ENCODE peak calls at places on chromosomes 16 and 17, in seven cellular contexts. One of them, this sample, is unnamed.

GRCh38 chr17:74807376-74807775 is 31.2 kb upstream of the NAT9 start:
- DNase-seq in thoracic aorta: no peak
- DNase-seq in Peyer's patch: no peak
- DNase-seq in cardiac fibroblast: no peak
- DNase-seq in Daoy: no peak
- DNase-seq in pons: no peak
- DNase-seq in GM19239: no peak
- DNase-seq in this sample: no peak

GRCh38 chr17:80803451-80804428 is 187.9 kb upstream of the CHMP6 start:
- DNase-seq in thoracic aorta: no peak
- DNase-seq in Peyer's patch: peak
- DNase-seq in cardiac fibroblast: no peak
- DNase-seq in Daoy: no peak
- DNase-seq in pons: no peak
- DNase-seq in GM19239: no peak
- DNase-seq in this sample: no peak

GRCh38 chr17:61389670-61390478 is 9.8 kb upstream of the TBX2 start:
- DNase-seq in thoracic aorta: no peak
- DNase-seq in Peyer's patch: no peak
- DNase-seq in cardiac fibroblast: peak
- DNase-seq in Daoy: peak
- DNase-seq in pons: no peak
- DNase-seq in GM19239: no peak
- DNase-seq in this sample: no peak

GRCh38 chr17:57955183-57955952 is at the start of gene CUEDC1:
- DNase-seq in thoracic aorta: no peak
- DNase-seq in Peyer's patch: peak
- DNase-seq in cardiac fibroblast: peak
- DNase-seq in Daoy: peak
- DNase-seq in pons: peak
- DNase-seq in GM19239: peak
- DNase-seq in this sample: peak

GRCh38 chr17:46129302-46129701 is 63.9 kb downstream of the KANSL1 start:
- DNase-seq in thoracic aorta: no peak
- DNase-seq in Peyer's patch: no peak
- DNase-seq in cardiac fibroblast: no peak
- DNase-seq in Daoy: no peak
- DNase-seq in pons: no peak
- DNase-seq in GM19239: no peak
- DNase-seq in this sample: no peak

GRCh38 chr17:82863941-82864720 is 24.3 kb upstream of the ZNF750 start:
- DNase-seq in thoracic aorta: no peak
- DNase-seq in Peyer's patch: peak
- DNase-seq in cardiac fibroblast: peak
- DNase-seq in Daoy: peak
- DNase-seq in pons: no peak
- DNase-seq in GM19239: peak
- DNase-seq in this sample: no peak

GRCh38 chr17:1050246-1050995 is 53.5 kb downstream of the TIMM22 start:
- DNase-seq in thoracic aorta: no peak
- DNase-seq in Peyer's patch: no peak
- DNase-seq in cardiac fibroblast: no peak
- DNase-seq in Daoy: no peak
- DNase-seq in pons: no peak
- DNase-seq in GM19239: no peak
- DNase-seq in this sample: no peak

GRCh38 chr17:64103751-64104364 is 26.1 kb downstream of the ERN1 start:
- DNase-seq in thoracic aorta: no peak
- DNase-seq in Peyer's patch: no peak
- DNase-seq in cardiac fibroblast: peak
- DNase-seq in Daoy: peak
- DNase-seq in pons: no peak
- DNase-seq in GM19239: no peak
- DNase-seq in this sample: no peak

GRCh38 chr17:81898029-81898866 is 3.8 kb upstream of the NPB start:
- DNase-seq in thoracic aorta: no peak
- DNase-seq in Peyer's patch: no peak
- DNase-seq in cardiac fibroblast: peak
- DNase-seq in Daoy: peak
- DNase-seq in pons: no peak
- DNase-seq in GM19239: no peak
- DNase-seq in this sample: no peak

GRCh38 chr17:67227488-67227887 is 17.5 kb downstream of the HELZ start:
- DNase-seq in thoracic aorta: no peak
- DNase-seq in Peyer's patch: no peak
- DNase-seq in cardiac fibroblast: peak
- DNase-seq in Daoy: no peak
- DNase-seq in pons: no peak
- DNase-seq in GM19239: no peak
- DNase-seq in this sample: no peak

GRCh38 chr17:68593331-68593710 is 7.8 kb downstream of the FAM20A start:
- DNase-seq in thoracic aorta: no peak
- DNase-seq in Peyer's patch: no peak
- DNase-seq in cardiac fibroblast: peak
- DNase-seq in Daoy: no peak
- DNase-seq in pons: no peak
- DNase-seq in GM19239: no peak
- DNase-seq in this sample: no peak

GRCh38 chr17:81509687-81510523 is 2.7 kb downstream of the ACTG1 start:
- DNase-seq in thoracic aorta: no peak
- DNase-seq in Peyer's patch: peak
- DNase-seq in cardiac fibroblast: peak
- DNase-seq in Daoy: peak
- DNase-seq in pons: peak
- DNase-seq in GM19239: no peak
- DNase-seq in this sample: no peak

GRCh38 chr16:85460252-85460982 is 152.7 kb upstream of the GSE1 start:
- DNase-seq in thoracic aorta: no peak
- DNase-seq in Peyer's patch: no peak
- DNase-seq in cardiac fibroblast: peak
- DNase-seq in Daoy: no peak
- DNase-seq in pons: no peak
- DNase-seq in GM19239: no peak
- DNase-seq in this sample: no peak

GRCh38 chr17:39194089-39194984 is 3.1 kb downstream of the CACNB1 start:
- DNase-seq in thoracic aorta: peak
- DNase-seq in Peyer's patch: no peak
- DNase-seq in cardiac fibroblast: peak
- DNase-seq in Daoy: no peak
- DNase-seq in pons: peak
- DNase-seq in GM19239: no peak
- DNase-seq in this sample: no peak

GRCh38 chr17:41618341-41619161 is 5.8 kb downstream of the KRT17 start:
- DNase-seq in thoracic aorta: no peak
- DNase-seq in Peyer's patch: peak
- DNase-seq in cardiac fibroblast: no peak
- DNase-seq in Daoy: peak
- DNase-seq in pons: no peak
- DNase-seq in GM19239: no peak
- DNase-seq in this sample: no peak

GRCh38 chr17:50967795-50968194 is 101.6 kb upstream of the TOB1 start:
- DNase-seq in thoracic aorta: no peak
- DNase-seq in Peyer's patch: no peak
- DNase-seq in cardiac fibroblast: peak
- DNase-seq in Daoy: no peak
- DNase-seq in pons: no peak
- DNase-seq in GM19239: no peak
- DNase-seq in this sample: no peak

GRCh38 chr16:10622036-10622921 is 41.9 kb upstream of the EMP2 start:
- DNase-seq in thoracic aorta: no peak
- DNase-seq in Peyer's patch: no peak
- DNase-seq in cardiac fibroblast: no peak
- DNase-seq in Daoy: no peak
- DNase-seq in pons: no peak
- DNase-seq in GM19239: no peak
- DNase-seq in this sample: no peak

GRCh38 chr17:78428842-78429617 is 50.6 kb downstream of the PGS1 start:
- DNase-seq in thoracic aorta: no peak
- DNase-seq in Peyer's patch: no peak
- DNase-seq in cardiac fibroblast: no peak
- DNase-seq in Daoy: no peak
- DNase-seq in pons: no peak
- DNase-seq in GM19239: no peak
- DNase-seq in this sample: no peak

GRCh38 chr17:65294184-65294719 is 157.1 kb downstream of the RGS9 start:
- DNase-seq in thoracic aorta: no peak
- DNase-seq in Peyer's patch: peak
- DNase-seq in cardiac fibroblast: peak
- DNase-seq in Daoy: peak
- DNase-seq in pons: peak
- DNase-seq in GM19239: peak
- DNase-seq in this sample: peak

GRCh38 chr16:12614662-12615278 is 188.9 kb downstream of the CPPED1 start:
- DNase-seq in thoracic aorta: no peak
- DNase-seq in Peyer's patch: no peak
- DNase-seq in cardiac fibroblast: no peak
- DNase-seq in Daoy: no peak
- DNase-seq in pons: no peak
- DNase-seq in GM19239: no peak
- DNase-seq in this sample: no peak

GRCh38 chr16:7025616-7026190 is 306.9 kb upstream of the RBFOX1 start:
- DNase-seq in thoracic aorta: no peak
- DNase-seq in Peyer's patch: peak
- DNase-seq in cardiac fibroblast: no peak
- DNase-seq in Daoy: peak
- DNase-seq in pons: peak
- DNase-seq in GM19239: no peak
- DNase-seq in this sample: peak

GRCh38 chr17:16150251-16150859 is 65.0 kb downstream of the NCOR1 start:
- DNase-seq in thoracic aorta: no peak
- DNase-seq in Peyer's patch: no peak
- DNase-seq in cardiac fibroblast: peak
- DNase-seq in Daoy: no peak
- DNase-seq in pons: no peak
- DNase-seq in GM19239: no peak
- DNase-seq in this sample: no peak

GRCh38 chr17:7549401-7550055 is 670 bp downstream of the TNFSF12 start:
- DNase-seq in thoracic aorta: no peak
- DNase-seq in Peyer's patch: peak
- DNase-seq in cardiac fibroblast: no peak
- DNase-seq in Daoy: no peak
- DNase-seq in pons: no peak
- DNase-seq in GM19239: no peak
- DNase-seq in this sample: no peak

GRCh38 chr16:76535-77272 is 1.3 kb upstream of the MPG start:
- DNase-seq in thoracic aorta: peak
- DNase-seq in Peyer's patch: peak
- DNase-seq in cardiac fibroblast: peak
- DNase-seq in Daoy: peak
- DNase-seq in pons: no peak
- DNase-seq in GM19239: no peak
- DNase-seq in this sample: no peak

This sample was measured in NCI-H1105.